ENCODE peak calls at places on chromosomes 6 and 20, in four cellular contexts. K is foreskin fibroblast, M is heart right ventricle, A is fibroblast of the aortic adventitia. L is an unnamed sample.

GRCh38 chr20:32971703-32972161 is 32.5 kb downstream of the SUN5 start:
- DNase-seq in A (no peak), M (no peak), K (no peak), L (no peak)

GRCh38 chr6:99119109-99120031 is 171.6 kb upstream of the FBXL4 start:
- DNase-seq in M (no peak), A (peak; percentile 55), K (peak; percentile 12), L (no peak)

GRCh38 chr20:25247100-25247665 is 702 bp upstream of the PYGB start:
- DNase-seq in K (peak; percentile 71), A (peak; percentile 59), M (peak; percentile 70), L (no peak)

GRCh38 chr6:157711060-157711459 is 112.0 kb upstream of the SNX9 start:
- DNase-seq in A (peak; percentile 8), K (no peak), M (no peak), L (no peak)

GRCh38 chr20:7151666-7152065 is 384.2 kb downstream of the BMP2 start:
- DNase-seq in M (no peak), A (peak; percentile 59), K (peak; percentile 19), L (no peak)

GRCh38 chr20:58017237-58017969 is 211.1 kb downstream of the ANKRD60 start:
- DNase-seq in M (peak; percentile 26), A (no peak), K (peak; percentile 79), L (no peak)

GRCh38 chr6:13248053-13248452 is 80.3 kb downstream of the TBC1D7 start:
- DNase-seq in A (peak; percentile 32), K (peak; percentile 66), M (no peak), L (no peak)

GRCh38 chr6:1893470-1894130 is 283.9 kb downstream of the FOXC1 start:
- DNase-seq in M (no peak), K (no peak), A (no peak), L (no peak)

GRCh38 chr6:96899019-96899418 is 1.3 kb upstream of the NDUFAF4 start:
- DNase-seq in A (peak; percentile 76), K (peak; percentile 30), M (no peak), L (no peak)

GRCh38 chr20:58010186-58010585 is 218.3 kb downstream of the ANKRD60 start:
- DNase-seq in A (no peak), M (no peak), K (no peak), L (no peak)

GRCh38 chr6:156822747-156823206 is 45.6 kb downstream of the ARID1B start:
- DNase-seq in M (no peak), A (no peak), K (no peak), L (no peak)

GRCh38 chr6:158014505-158015187 is 33.0 kb downstream of the SYNJ2 start:
- DNase-seq in K (no peak), M (no peak), A (peak; percentile 27), L (no peak)

GRCh38 chr6:167329014-167329413 is 4.1 kb downstream of the TTLL2 start:
- DNase-seq in M (no peak), K (no peak), A (no peak), L (no peak)

GRCh38 chr6:42522021-42522420 is 41.8 kb upstream of the UBR2 start:
- DNase-seq in M (no peak), K (no peak), A (peak; percentile 69), L (no peak)

GRCh38 chr20:57618091-57618765 is 2.0 kb downstream of the ZBP1 start:
- DNase-seq in A (no peak), K (no peak), M (no peak), L (no peak)

GRCh38 chr6:139231206-139231605 is 60.6 kb downstream of the TXLNB start:
- DNase-seq in K (no peak), A (no peak), M (no peak), L (no peak)

DNA sequence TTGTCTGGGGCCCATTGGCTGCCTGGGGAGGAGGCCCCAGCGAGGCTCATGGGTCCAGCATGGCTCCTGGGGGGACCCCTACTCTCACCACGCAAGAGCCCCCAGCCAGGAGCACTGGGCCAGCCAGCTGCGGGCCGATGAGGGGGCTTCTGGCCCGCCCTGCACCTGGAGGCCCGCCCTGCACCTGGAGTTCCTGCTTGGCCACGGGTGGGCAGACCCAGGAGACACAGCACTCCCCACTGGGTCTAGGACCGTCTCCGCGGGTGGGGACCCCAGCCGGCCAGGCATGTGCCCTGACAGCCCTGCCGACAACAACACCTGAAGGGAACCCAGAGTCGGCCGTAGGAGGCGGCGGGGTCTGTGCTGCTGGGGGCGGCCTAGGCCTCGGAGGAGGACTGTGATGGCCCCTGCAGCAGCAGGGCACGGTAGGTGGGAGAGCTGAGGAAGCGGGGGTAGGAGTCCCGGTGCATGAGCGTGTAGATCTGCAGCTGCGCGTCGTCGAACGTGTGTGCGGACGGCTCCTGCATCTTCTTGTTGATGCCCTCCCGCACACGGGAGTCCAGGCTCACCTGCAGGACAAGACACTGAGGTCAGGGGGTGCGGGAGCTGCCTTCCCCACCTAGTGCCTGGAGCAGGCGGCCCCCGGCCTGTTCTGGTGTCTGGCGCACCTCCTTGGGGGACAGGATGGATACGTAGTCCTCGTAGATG is 5.7 kb downstream of the RGS19 start:
- DNase-seq in M (no peak), A (no peak), K (no peak), L (no peak)
- H3K4me3 ChIP-seq in M (no peak overlapping the region), A (no peak overlapping the region), K (no peak overlapping the region), L (no peak overlapping the region)

GRCh38 chr6:84871925-84872324 is 107.5 kb upstream of the TBX18 start:
- DNase-seq in A (no peak), K (no peak), M (no peak), L (no peak)

GRCh38 chr6:84867521-84867920 is 103.1 kb upstream of the TBX18 start:
- DNase-seq in A (peak; percentile 60), M (no peak), K (peak; percentile 88), L (no peak)

GRCh38 chr6:84872996-84873395 is 108.6 kb upstream of the TBX18 start:
- DNase-seq in A (no peak), K (no peak), M (no peak), L (no peak)

GRCh38 chr6:84868149-84868548 is 103.8 kb upstream of the TBX18 start:
- DNase-seq in A (no peak), K (no peak), M (no peak), L (no peak)

GRCh38 chr6:84870693-84871092 is 106.3 kb upstream of the TBX18 start:
- DNase-seq in M (no peak), K (no peak), A (no peak), L (no peak)
- TF ChIP-seq CTCF in M (no peak), K (no peak), A (peak; percentile 6), L (no peak)

GRCh38 chr20:49658508-49658907 is 55.2 kb downstream of the B4GALT5 start:
- DNase-seq in M (no peak), A (no peak), K (no peak), L (no peak)

GRCh38 chr20:49661560-49662329 is 51.9 kb downstream of the B4GALT5 start:
- DNase-seq in M (no peak), K (no peak), A (no peak), L (no peak)

GRCh38 chr20:49660912-49661311 is 52.8 kb downstream of the B4GALT5 start:
- DNase-seq in K (no peak), M (no peak), A (no peak), L (no peak)

GRCh38 chr20:49657118-49657901 is 56.4 kb downstream of the B4GALT5 start:
- DNase-seq in K (peak; percentile 81), M (no peak), A (peak; percentile 58), L (no peak)

DNA sequence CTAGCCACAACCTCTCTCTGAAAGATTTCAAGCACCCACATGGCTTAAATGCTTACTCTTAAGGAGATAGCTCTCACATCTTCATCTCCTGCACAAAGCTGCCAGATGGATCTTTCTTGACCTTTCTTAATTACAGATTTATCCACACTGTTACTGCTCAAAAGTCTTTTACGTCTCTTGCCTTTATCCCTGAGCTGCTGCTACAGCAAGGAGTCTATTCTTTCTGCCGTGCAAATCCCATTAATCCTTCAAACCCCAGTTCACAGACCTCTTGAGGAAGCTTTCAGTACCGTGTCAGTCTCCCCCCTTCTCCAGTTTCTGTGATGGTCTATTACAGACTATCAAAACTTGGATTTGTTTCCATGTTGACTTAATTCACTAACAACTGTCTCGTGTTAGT is 54.6 kb downstream of the B4GALT5 start:
- DNase-seq in A (no peak), K (no peak), M (no peak), L (peak; percentile 35)
- H3K4me3 ChIP-seq in A (no peak overlapping the region), K (no peak overlapping the region), M (no peak overlapping the region), L (no peak overlapping the region)

GRCh38 chr20:51800132-51800721 is 2.1 kb downstream of the SALL4 start:
- DNase-seq in K (no peak), M (peak; percentile 57), A (peak; percentile 23), L (no peak)

GRCh38 chr20:51800769-51801219 is 1.5 kb downstream of the SALL4 start:
- DNase-seq in K (no peak), M (no peak), A (peak; percentile 11), L (no peak)

GRCh38 chr20:51802170-51802745 is at the start of gene SALL4:
- DNase-seq in A (peak; percentile 8), M (no peak), K (no peak), L (no peak)

GRCh38 chr20:51799586-51799985 is 2.7 kb downstream of the SALL4 start:
- DNase-seq in K (no peak), A (no peak), M (no peak), L (no peak)

GRCh38 chr20:51801220-51801991 is 915 bp downstream of the SALL4 start:
- DNase-seq in K (no peak), A (no peak), M (no peak), L (no peak)
- TF ChIP-seq CTCF in K (peak; percentile 21), A (no peak), M (peak; percentile 9), L (no peak)

GRCh38 chr20:62066983-62067433 is 1.3 kb upstream of the TAF4 start:
- DNase-seq in M (no peak), A (peak; percentile 27), K (no peak), L (no peak)
- H3K4me3 ChIP-seq in M (peak overlapping the region; percentile 70), A (peak overlapping the region; percentile 68), K (peak overlapping the region; percentile 51), L (peak overlapping the region; percentile 59)

GRCh38 chr6:168714547-168715260 is 273.7 kb downstream of the SMOC2 start:
- DNase-seq in K (no peak), A (no peak), M (no peak), L (no peak)

GRCh38 chr6:168715643-168716481 is 274.9 kb downstream of the SMOC2 start:
- DNase-seq in A (no peak), M (no peak), K (no peak), L (no peak)

GRCh38 chr6:168713013-168713412 is 272.0 kb downstream of the SMOC2 start:
- DNase-seq in K (no peak), A (no peak), M (no peak), L (no peak)

GRCh38 chr6:168711666-168712300 is 270.8 kb downstream of the SMOC2 start:
- DNase-seq in M (no peak), K (no peak), A (no peak), L (no peak)

GRCh38 chr6:168713839-168714238 is 272.9 kb downstream of the SMOC2 start:
- DNase-seq in A (no peak), M (no peak), K (no peak), L (no peak)
- TF ChIP-seq CTCF in A (no peak), M (peak; percentile 13), K (no peak), L (no peak)

GRCh38 chr6:54243699-54244098 is 64.5 kb upstream of the TINAG start:
- DNase-seq in A (no peak), K (no peak), M (no peak), L (no peak)
- H3K4me3 ChIP-seq in A (no peak overlapping the region), K (no peak overlapping the region), M (no peak overlapping the region), L (no peak overlapping the region)

GRCh38 chr20:50506270-50506579 is 4.0 kb upstream of the PTPN1 start:
- DNase-seq in K (no peak), A (no peak), M (no peak), L (no peak)
- TF ChIP-seq CTCF in K (peak; percentile 6), A (no peak), M (no peak), L (peak; percentile 18)